ENCODE peak calls at places on chromosomes 7 and 10, in ten cellular contexts. One of them, this sample, is unnamed.

GRCh38 chr7:108004220-108005142 is 1.5 kb upstream of the LAMB1 start:
- ATAC-seq in Right ventricle myocardium superior: peak
- ATAC-seq in heart left ventricle: peak
- ATAC-seq in stimulated activated naive B cell treated with anti-CD40 and anti-IgM and Interleukin-4, amounts not matched to agents 10 μg/mL and 1 μg/mL and 100 μg/mL, for 72 hours: no peak
- ATAC-seq in T-helper 17 cell: no peak
- ATAC-seq in aorta: no peak
- ATAC-seq in activated naive CD4-positive, alpha-beta T cell treated with anti-CD3 and anti-CD28 coated beads, Interleukin-2, amount 50 U/mL, for 72 hours: no peak
- ATAC-seq in RWPE2: no peak
- ATAC-seq in activated naive CD8-positive, alpha-beta T cell treated with anti-CD3 and anti-CD28 coated beads, Interleukin-2, amount 10 ng/mL, durations not matched to agents 7 days and 5 days: no peak
- ATAC-seq in mucosa of descending colon: peak
- ATAC-seq in this sample: no peak

GRCh38 chr10:127254276-127254675 is 57.9 kb upstream of the INSYN2A start:
- ATAC-seq in Right ventricle myocardium superior: no peak
- ATAC-seq in heart left ventricle: no peak
- ATAC-seq in stimulated activated naive B cell treated with anti-CD40 and anti-IgM and Interleukin-4, amounts not matched to agents 10 μg/mL and 1 μg/mL and 100 μg/mL, for 72 hours: no peak
- ATAC-seq in T-helper 17 cell: no peak
- ATAC-seq in aorta: no peak
- ATAC-seq in activated naive CD4-positive, alpha-beta T cell treated with anti-CD3 and anti-CD28 coated beads, Interleukin-2, amount 50 U/mL, for 72 hours: no peak
- ATAC-seq in RWPE2: no peak
- ATAC-seq in activated naive CD8-positive, alpha-beta T cell treated with anti-CD3 and anti-CD28 coated beads, Interleukin-2, amount 10 ng/mL, durations not matched to agents 7 days and 5 days: peak
- ATAC-seq in mucosa of descending colon: no peak
- ATAC-seq in this sample: no peak

GRCh38 chr7:113698556-113699220 is 220.1 kb downstream of the PPP1R3A start:
- ATAC-seq in Right ventricle myocardium superior: no peak
- ATAC-seq in heart left ventricle: no peak
- ATAC-seq in stimulated activated naive B cell treated with anti-CD40 and anti-IgM and Interleukin-4, amounts not matched to agents 10 μg/mL and 1 μg/mL and 100 μg/mL, for 72 hours: no peak
- ATAC-seq in T-helper 17 cell: no peak
- ATAC-seq in aorta: no peak
- ATAC-seq in activated naive CD4-positive, alpha-beta T cell treated with anti-CD3 and anti-CD28 coated beads, Interleukin-2, amount 50 U/mL, for 72 hours: no peak
- ATAC-seq in RWPE2: no peak
- ATAC-seq in activated naive CD8-positive, alpha-beta T cell treated with anti-CD3 and anti-CD28 coated beads, Interleukin-2, amount 10 ng/mL, durations not matched to agents 7 days and 5 days: no peak
- ATAC-seq in mucosa of descending colon: no peak
- ATAC-seq in this sample: peak

GRCh38 chr10:125707852-125708468 is 11.5 kb upstream of the EDRF1 start:
- ATAC-seq in Right ventricle myocardium superior: no peak
- ATAC-seq in heart left ventricle: peak
- ATAC-seq in stimulated activated naive B cell treated with anti-CD40 and anti-IgM and Interleukin-4, amounts not matched to agents 10 μg/mL and 1 μg/mL and 100 μg/mL, for 72 hours: peak
- ATAC-seq in T-helper 17 cell: no peak
- ATAC-seq in aorta: no peak
- ATAC-seq in activated naive CD4-positive, alpha-beta T cell treated with anti-CD3 and anti-CD28 coated beads, Interleukin-2, amount 50 U/mL, for 72 hours: no peak
- ATAC-seq in RWPE2: peak
- ATAC-seq in activated naive CD8-positive, alpha-beta T cell treated with anti-CD3 and anti-CD28 coated beads, Interleukin-2, amount 10 ng/mL, durations not matched to agents 7 days and 5 days: no peak
- ATAC-seq in mucosa of descending colon: peak
- ATAC-seq in this sample: peak

GRCh38 chr7:92685146-92686042 is 95.2 kb upstream of the FAM133B start:
- ATAC-seq in Right ventricle myocardium superior: no peak
- ATAC-seq in heart left ventricle: no peak
- ATAC-seq in stimulated activated naive B cell treated with anti-CD40 and anti-IgM and Interleukin-4, amounts not matched to agents 10 μg/mL and 1 μg/mL and 100 μg/mL, for 72 hours: no peak
- ATAC-seq in T-helper 17 cell: peak
- ATAC-seq in aorta: no peak
- ATAC-seq in activated naive CD4-positive, alpha-beta T cell treated with anti-CD3 and anti-CD28 coated beads, Interleukin-2, amount 50 U/mL, for 72 hours: peak
- ATAC-seq in RWPE2: no peak
- ATAC-seq in activated naive CD8-positive, alpha-beta T cell treated with anti-CD3 and anti-CD28 coated beads, Interleukin-2, amount 10 ng/mL, durations not matched to agents 7 days and 5 days: peak
- ATAC-seq in mucosa of descending colon: peak
- ATAC-seq in this sample: no peak

GRCh38 chr7:142451346-142451745 is 193.5 kb upstream of the PRSS58 start:
- ATAC-seq in Right ventricle myocardium superior: no peak
- ATAC-seq in heart left ventricle: peak
- ATAC-seq in stimulated activated naive B cell treated with anti-CD40 and anti-IgM and Interleukin-4, amounts not matched to agents 10 μg/mL and 1 μg/mL and 100 μg/mL, for 72 hours: peak
- ATAC-seq in T-helper 17 cell: no peak
- ATAC-seq in aorta: no peak
- ATAC-seq in activated naive CD4-positive, alpha-beta T cell treated with anti-CD3 and anti-CD28 coated beads, Interleukin-2, amount 50 U/mL, for 72 hours: no peak
- ATAC-seq in RWPE2: no peak
- ATAC-seq in activated naive CD8-positive, alpha-beta T cell treated with anti-CD3 and anti-CD28 coated beads, Interleukin-2, amount 10 ng/mL, durations not matched to agents 7 days and 5 days: no peak
- ATAC-seq in mucosa of descending colon: peak
- ATAC-seq in this sample: no peak

GRCh38 chr7:73810991-73811360 is 19.8 kb upstream of the CLDN4 start:
- ATAC-seq in Right ventricle myocardium superior: no peak
- ATAC-seq in heart left ventricle: no peak
- ATAC-seq in stimulated activated naive B cell treated with anti-CD40 and anti-IgM and Interleukin-4, amounts not matched to agents 10 μg/mL and 1 μg/mL and 100 μg/mL, for 72 hours: no peak
- ATAC-seq in T-helper 17 cell: no peak
- ATAC-seq in aorta: no peak
- ATAC-seq in activated naive CD4-positive, alpha-beta T cell treated with anti-CD3 and anti-CD28 coated beads, Interleukin-2, amount 50 U/mL, for 72 hours: no peak
- ATAC-seq in RWPE2: no peak
- ATAC-seq in activated naive CD8-positive, alpha-beta T cell treated with anti-CD3 and anti-CD28 coated beads, Interleukin-2, amount 10 ng/mL, durations not matched to agents 7 days and 5 days: no peak
- ATAC-seq in mucosa of descending colon: no peak
- ATAC-seq in this sample: peak

GRCh38 chr7:74464931-74465906 is 11.5 kb downstream of the GTF2IRD1 start:
- ATAC-seq in Right ventricle myocardium superior: no peak
- ATAC-seq in heart left ventricle: no peak
- ATAC-seq in stimulated activated naive B cell treated with anti-CD40 and anti-IgM and Interleukin-4, amounts not matched to agents 10 μg/mL and 1 μg/mL and 100 μg/mL, for 72 hours: no peak
- ATAC-seq in T-helper 17 cell: peak
- ATAC-seq in aorta: no peak
- ATAC-seq in activated naive CD4-positive, alpha-beta T cell treated with anti-CD3 and anti-CD28 coated beads, Interleukin-2, amount 50 U/mL, for 72 hours: no peak
- ATAC-seq in RWPE2: no peak
- ATAC-seq in activated naive CD8-positive, alpha-beta T cell treated with anti-CD3 and anti-CD28 coated beads, Interleukin-2, amount 10 ng/mL, durations not matched to agents 7 days and 5 days: no peak
- ATAC-seq in mucosa of descending colon: peak
- ATAC-seq in this sample: no peak

GRCh38 chr7:95427123-95427522 is 7.7 kb downstream of the PON2 start:
- ATAC-seq in Right ventricle myocardium superior: no peak
- ATAC-seq in heart left ventricle: no peak
- ATAC-seq in stimulated activated naive B cell treated with anti-CD40 and anti-IgM and Interleukin-4, amounts not matched to agents 10 μg/mL and 1 μg/mL and 100 μg/mL, for 72 hours: no peak
- ATAC-seq in T-helper 17 cell: no peak
- ATAC-seq in aorta: no peak
- ATAC-seq in activated naive CD4-positive, alpha-beta T cell treated with anti-CD3 and anti-CD28 coated beads, Interleukin-2, amount 50 U/mL, for 72 hours: no peak
- ATAC-seq in RWPE2: no peak
- ATAC-seq in activated naive CD8-positive, alpha-beta T cell treated with anti-CD3 and anti-CD28 coated beads, Interleukin-2, amount 10 ng/mL, durations not matched to agents 7 days and 5 days: no peak
- ATAC-seq in mucosa of descending colon: no peak
- ATAC-seq in this sample: no peak

GRCh38 chr10:1557081-1557480 is 180.2 kb downstream of the ADARB2 start:
- ATAC-seq in Right ventricle myocardium superior: no peak
- ATAC-seq in heart left ventricle: no peak
- ATAC-seq in stimulated activated naive B cell treated with anti-CD40 and anti-IgM and Interleukin-4, amounts not matched to agents 10 μg/mL and 1 μg/mL and 100 μg/mL, for 72 hours: no peak
- ATAC-seq in T-helper 17 cell: no peak
- ATAC-seq in aorta: no peak
- ATAC-seq in activated naive CD4-positive, alpha-beta T cell treated with anti-CD3 and anti-CD28 coated beads, Interleukin-2, amount 50 U/mL, for 72 hours: no peak
- ATAC-seq in RWPE2: no peak
- ATAC-seq in activated naive CD8-positive, alpha-beta T cell treated with anti-CD3 and anti-CD28 coated beads, Interleukin-2, amount 10 ng/mL, durations not matched to agents 7 days and 5 days: no peak
- ATAC-seq in mucosa of descending colon: no peak
- ATAC-seq in this sample: no peak

GRCh38 chr7:151251328-151251925 is 2.9 kb upstream of the SMARCD3 start:
- ATAC-seq in Right ventricle myocardium superior: peak
- ATAC-seq in heart left ventricle: peak
- ATAC-seq in stimulated activated naive B cell treated with anti-CD40 and anti-IgM and Interleukin-4, amounts not matched to agents 10 μg/mL and 1 μg/mL and 100 μg/mL, for 72 hours: no peak
- ATAC-seq in T-helper 17 cell: peak
- ATAC-seq in aorta: peak
- ATAC-seq in activated naive CD4-positive, alpha-beta T cell treated with anti-CD3 and anti-CD28 coated beads, Interleukin-2, amount 50 U/mL, for 72 hours: no peak
- ATAC-seq in RWPE2: peak
- ATAC-seq in activated naive CD8-positive, alpha-beta T cell treated with anti-CD3 and anti-CD28 coated beads, Interleukin-2, amount 10 ng/mL, durations not matched to agents 7 days and 5 days: peak
- ATAC-seq in mucosa of descending colon: peak
- ATAC-seq in this sample: peak

GRCh38 chr10:57094083-57094482 is 733.0 kb upstream of the ZWINT start:
- ATAC-seq in Right ventricle myocardium superior: no peak
- ATAC-seq in heart left ventricle: no peak
- ATAC-seq in stimulated activated naive B cell treated with anti-CD40 and anti-IgM and Interleukin-4, amounts not matched to agents 10 μg/mL and 1 μg/mL and 100 μg/mL, for 72 hours: no peak
- ATAC-seq in T-helper 17 cell: no peak
- ATAC-seq in aorta: no peak
- ATAC-seq in activated naive CD4-positive, alpha-beta T cell treated with anti-CD3 and anti-CD28 coated beads, Interleukin-2, amount 50 U/mL, for 72 hours: no peak
- ATAC-seq in RWPE2: no peak
- ATAC-seq in activated naive CD8-positive, alpha-beta T cell treated with anti-CD3 and anti-CD28 coated beads, Interleukin-2, amount 10 ng/mL, durations not matched to agents 7 days and 5 days: no peak
- ATAC-seq in mucosa of descending colon: no peak
- ATAC-seq in this sample: no peak

GRCh38 chr10:61869772-61870520 is 31.6 kb upstream of the ARID5B start:
- ATAC-seq in Right ventricle myocardium superior: no peak
- ATAC-seq in heart left ventricle: no peak
- ATAC-seq in stimulated activated naive B cell treated with anti-CD40 and anti-IgM and Interleukin-4, amounts not matched to agents 10 μg/mL and 1 μg/mL and 100 μg/mL, for 72 hours: no peak
- ATAC-seq in T-helper 17 cell: no peak
- ATAC-seq in aorta: no peak
- ATAC-seq in activated naive CD4-positive, alpha-beta T cell treated with anti-CD3 and anti-CD28 coated beads, Interleukin-2, amount 50 U/mL, for 72 hours: no peak
- ATAC-seq in RWPE2: no peak
- ATAC-seq in activated naive CD8-positive, alpha-beta T cell treated with anti-CD3 and anti-CD28 coated beads, Interleukin-2, amount 10 ng/mL, durations not matched to agents 7 days and 5 days: no peak
- ATAC-seq in mucosa of descending colon: peak
- ATAC-seq in this sample: peak

GRCh38 chr7:45162311-45162845 is 4.8 kb downstream of the RAMP3 start:
- ATAC-seq in Right ventricle myocardium superior: no peak
- ATAC-seq in heart left ventricle: no peak
- ATAC-seq in stimulated activated naive B cell treated with anti-CD40 and anti-IgM and Interleukin-4, amounts not matched to agents 10 μg/mL and 1 μg/mL and 100 μg/mL, for 72 hours: no peak
- ATAC-seq in T-helper 17 cell: no peak
- ATAC-seq in aorta: no peak
- ATAC-seq in activated naive CD4-positive, alpha-beta T cell treated with anti-CD3 and anti-CD28 coated beads, Interleukin-2, amount 50 U/mL, for 72 hours: no peak
- ATAC-seq in RWPE2: no peak
- ATAC-seq in activated naive CD8-positive, alpha-beta T cell treated with anti-CD3 and anti-CD28 coated beads, Interleukin-2, amount 10 ng/mL, durations not matched to agents 7 days and 5 days: no peak
- ATAC-seq in mucosa of descending colon: no peak
- ATAC-seq in this sample: no peak

GRCh38 chr7:145123502-145123901 is 287.6 kb upstream of the TPK1 start:
- ATAC-seq in Right ventricle myocardium superior: no peak
- ATAC-seq in heart left ventricle: no peak
- ATAC-seq in stimulated activated naive B cell treated with anti-CD40 and anti-IgM and Interleukin-4, amounts not matched to agents 10 μg/mL and 1 μg/mL and 100 μg/mL, for 72 hours: no peak
- ATAC-seq in T-helper 17 cell: no peak
- ATAC-seq in aorta: no peak
- ATAC-seq in activated naive CD4-positive, alpha-beta T cell treated with anti-CD3 and anti-CD28 coated beads, Interleukin-2, amount 50 U/mL, for 72 hours: no peak
- ATAC-seq in RWPE2: no peak
- ATAC-seq in activated naive CD8-positive, alpha-beta T cell treated with anti-CD3 and anti-CD28 coated beads, Interleukin-2, amount 10 ng/mL, durations not matched to agents 7 days and 5 days: no peak
- ATAC-seq in mucosa of descending colon: no peak
- ATAC-seq in this sample: no peak

GRCh38 chr10:99917963-99918825 is 91.6 kb downstream of the DNMBP start:
- ATAC-seq in Right ventricle myocardium superior: peak
- ATAC-seq in heart left ventricle: peak
- ATAC-seq in stimulated activated naive B cell treated with anti-CD40 and anti-IgM and Interleukin-4, amounts not matched to agents 10 μg/mL and 1 μg/mL and 100 μg/mL, for 72 hours: no peak
- ATAC-seq in T-helper 17 cell: no peak
- ATAC-seq in aorta: peak
- ATAC-seq in activated naive CD4-positive, alpha-beta T cell treated with anti-CD3 and anti-CD28 coated beads, Interleukin-2, amount 50 U/mL, for 72 hours: no peak
- ATAC-seq in RWPE2: no peak
- ATAC-seq in activated naive CD8-positive, alpha-beta T cell treated with anti-CD3 and anti-CD28 coated beads, Interleukin-2, amount 10 ng/mL, durations not matched to agents 7 days and 5 days: no peak
- ATAC-seq in mucosa of descending colon: peak
- ATAC-seq in this sample: peak

GRCh38 chr10:117174439-117175214 is 22.7 kb upstream of the KCNK18 start:
- ATAC-seq in Right ventricle myocardium superior: peak
- ATAC-seq in heart left ventricle: peak
- ATAC-seq in stimulated activated naive B cell treated with anti-CD40 and anti-IgM and Interleukin-4, amounts not matched to agents 10 μg/mL and 1 μg/mL and 100 μg/mL, for 72 hours: peak
- ATAC-seq in T-helper 17 cell: peak
- ATAC-seq in aorta: peak
- ATAC-seq in activated naive CD4-positive, alpha-beta T cell treated with anti-CD3 and anti-CD28 coated beads, Interleukin-2, amount 50 U/mL, for 72 hours: peak
- ATAC-seq in RWPE2: peak
- ATAC-seq in activated naive CD8-positive, alpha-beta T cell treated with anti-CD3 and anti-CD28 coated beads, Interleukin-2, amount 10 ng/mL, durations not matched to agents 7 days and 5 days: peak
- ATAC-seq in mucosa of descending colon: peak
- ATAC-seq in this sample: peak

GRCh38 chr10:18501198-18501597 is 150.2 kb downstream of the NSUN6 start:
- ATAC-seq in Right ventricle myocardium superior: no peak
- ATAC-seq in heart left ventricle: no peak
- ATAC-seq in stimulated activated naive B cell treated with anti-CD40 and anti-IgM and Interleukin-4, amounts not matched to agents 10 μg/mL and 1 μg/mL and 100 μg/mL, for 72 hours: no peak
- ATAC-seq in T-helper 17 cell: no peak
- ATAC-seq in aorta: no peak
- ATAC-seq in activated naive CD4-positive, alpha-beta T cell treated with anti-CD3 and anti-CD28 coated beads, Interleukin-2, amount 50 U/mL, for 72 hours: peak
- ATAC-seq in RWPE2: peak
- ATAC-seq in activated naive CD8-positive, alpha-beta T cell treated with anti-CD3 and anti-CD28 coated beads, Interleukin-2, amount 10 ng/mL, durations not matched to agents 7 days and 5 days: no peak
- ATAC-seq in mucosa of descending colon: no peak
- ATAC-seq in this sample: peak

GRCh38 chr10:132951926-132952325 is 9.6 kb upstream of the CFAP46 start:
- ATAC-seq in Right ventricle myocardium superior: no peak
- ATAC-seq in heart left ventricle: no peak
- ATAC-seq in stimulated activated naive B cell treated with anti-CD40 and anti-IgM and Interleukin-4, amounts not matched to agents 10 μg/mL and 1 μg/mL and 100 μg/mL, for 72 hours: no peak
- ATAC-seq in T-helper 17 cell: no peak
- ATAC-seq in aorta: no peak
- ATAC-seq in activated naive CD4-positive, alpha-beta T cell treated with anti-CD3 and anti-CD28 coated beads, Interleukin-2, amount 50 U/mL, for 72 hours: no peak
- ATAC-seq in RWPE2: no peak
- ATAC-seq in activated naive CD8-positive, alpha-beta T cell treated with anti-CD3 and anti-CD28 coated beads, Interleukin-2, amount 10 ng/mL, durations not matched to agents 7 days and 5 days: peak
- ATAC-seq in mucosa of descending colon: peak
- ATAC-seq in this sample: no peak

GRCh38 chr7:105906690-105907089 is 30.3 kb upstream of the ATXN7L1 start:
- ATAC-seq in Right ventricle myocardium superior: no peak
- ATAC-seq in heart left ventricle: no peak
- ATAC-seq in stimulated activated naive B cell treated with anti-CD40 and anti-IgM and Interleukin-4, amounts not matched to agents 10 μg/mL and 1 μg/mL and 100 μg/mL, for 72 hours: no peak
- ATAC-seq in T-helper 17 cell: no peak
- ATAC-seq in aorta: no peak
- ATAC-seq in activated naive CD4-positive, alpha-beta T cell treated with anti-CD3 and anti-CD28 coated beads, Interleukin-2, amount 50 U/mL, for 72 hours: no peak
- ATAC-seq in RWPE2: no peak
- ATAC-seq in activated naive CD8-positive, alpha-beta T cell treated with anti-CD3 and anti-CD28 coated beads, Interleukin-2, amount 10 ng/mL, durations not matched to agents 7 days and 5 days: no peak
- ATAC-seq in mucosa of descending colon: no peak
- ATAC-seq in this sample: peak

GRCh38 chr7:37109016-37109415 is 339.6 kb downstream of the ELMO1 start:
- ATAC-seq in Right ventricle myocardium superior: no peak
- ATAC-seq in heart left ventricle: no peak
- ATAC-seq in stimulated activated naive B cell treated with anti-CD40 and anti-IgM and Interleukin-4, amounts not matched to agents 10 μg/mL and 1 μg/mL and 100 μg/mL, for 72 hours: no peak
- ATAC-seq in T-helper 17 cell: no peak
- ATAC-seq in aorta: no peak
- ATAC-seq in activated naive CD4-positive, alpha-beta T cell treated with anti-CD3 and anti-CD28 coated beads, Interleukin-2, amount 50 U/mL, for 72 hours: no peak
- ATAC-seq in RWPE2: no peak
- ATAC-seq in activated naive CD8-positive, alpha-beta T cell treated with anti-CD3 and anti-CD28 coated beads, Interleukin-2, amount 10 ng/mL, durations not matched to agents 7 days and 5 days: no peak
- ATAC-seq in mucosa of descending colon: no peak
- ATAC-seq in this sample: no peak

GRCh38 chr10:7337431-7338171 is 73.2 kb downstream of the SFMBT2 start:
- ATAC-seq in Right ventricle myocardium superior: no peak
- ATAC-seq in heart left ventricle: no peak
- ATAC-seq in stimulated activated naive B cell treated with anti-CD40 and anti-IgM and Interleukin-4, amounts not matched to agents 10 μg/mL and 1 μg/mL and 100 μg/mL, for 72 hours: peak
- ATAC-seq in T-helper 17 cell: no peak
- ATAC-seq in aorta: no peak
- ATAC-seq in activated naive CD4-positive, alpha-beta T cell treated with anti-CD3 and anti-CD28 coated beads, Interleukin-2, amount 50 U/mL, for 72 hours: peak
- ATAC-seq in RWPE2: no peak
- ATAC-seq in activated naive CD8-positive, alpha-beta T cell treated with anti-CD3 and anti-CD28 coated beads, Interleukin-2, amount 10 ng/mL, durations not matched to agents 7 days and 5 days: no peak
- ATAC-seq in mucosa of descending colon: no peak
- ATAC-seq in this sample: no peak

GRCh38 chr7:131122394-131122793 is 205.3 kb upstream of the MKLN1 start:
- ATAC-seq in Right ventricle myocardium superior: no peak
- ATAC-seq in heart left ventricle: no peak
- ATAC-seq in stimulated activated naive B cell treated with anti-CD40 and anti-IgM and Interleukin-4, amounts not matched to agents 10 μg/mL and 1 μg/mL and 100 μg/mL, for 72 hours: peak
- ATAC-seq in T-helper 17 cell: no peak
- ATAC-seq in aorta: no peak
- ATAC-seq in activated naive CD4-positive, alpha-beta T cell treated with anti-CD3 and anti-CD28 coated beads, Interleukin-2, amount 50 U/mL, for 72 hours: peak
- ATAC-seq in RWPE2: no peak
- ATAC-seq in activated naive CD8-positive, alpha-beta T cell treated with anti-CD3 and anti-CD28 coated beads, Interleukin-2, amount 10 ng/mL, durations not matched to agents 7 days and 5 days: no peak
- ATAC-seq in mucosa of descending colon: no peak
- ATAC-seq in this sample: no peak

GRCh38 chr7:131013716-131014115 is 279.7 kb upstream of the KLF14 start:
- ATAC-seq in Right ventricle myocardium superior: no peak
- ATAC-seq in heart left ventricle: no peak
- ATAC-seq in stimulated activated naive B cell treated with anti-CD40 and anti-IgM and Interleukin-4, amounts not matched to agents 10 μg/mL and 1 μg/mL and 100 μg/mL, for 72 hours: no peak
- ATAC-seq in T-helper 17 cell: no peak
- ATAC-seq in aorta: no peak
- ATAC-seq in activated naive CD4-positive, alpha-beta T cell treated with anti-CD3 and anti-CD28 coated beads, Interleukin-2, amount 50 U/mL, for 72 hours: no peak
- ATAC-seq in RWPE2: no peak
- ATAC-seq in activated naive CD8-positive, alpha-beta T cell treated with anti-CD3 and anti-CD28 coated beads, Interleukin-2, amount 10 ng/mL, durations not matched to agents 7 days and 5 days: no peak
- ATAC-seq in mucosa of descending colon: no peak
- ATAC-seq in this sample: no peak

GRCh38 chr7:32502656-32503189 is 7.4 kb downstream of the AVL9 start:
- ATAC-seq in Right ventricle myocardium superior: no peak
- ATAC-seq in heart left ventricle: no peak
- ATAC-seq in stimulated activated naive B cell treated with anti-CD40 and anti-IgM and Interleukin-4, amounts not matched to agents 10 μg/mL and 1 μg/mL and 100 μg/mL, for 72 hours: no peak
- ATAC-seq in T-helper 17 cell: no peak
- ATAC-seq in aorta: no peak
- ATAC-seq in activated naive CD4-positive, alpha-beta T cell treated with anti-CD3 and anti-CD28 coated beads, Interleukin-2, amount 50 U/mL, for 72 hours: peak
- ATAC-seq in RWPE2: no peak
- ATAC-seq in activated naive CD8-positive, alpha-beta T cell treated with anti-CD3 and anti-CD28 coated beads, Interleukin-2, amount 10 ng/mL, durations not matched to agents 7 days and 5 days: peak
- ATAC-seq in mucosa of descending colon: no peak
- ATAC-seq in this sample: no peak

GRCh38 chr7:152608656-152609055 is 67.3 kb downstream of the XRCC2 start:
- ATAC-seq in Right ventricle myocardium superior: no peak
- ATAC-seq in heart left ventricle: no peak
- ATAC-seq in stimulated activated naive B cell treated with anti-CD40 and anti-IgM and Interleukin-4, amounts not matched to agents 10 μg/mL and 1 μg/mL and 100 μg/mL, for 72 hours: no peak
- ATAC-seq in T-helper 17 cell: no peak
- ATAC-seq in aorta: no peak
- ATAC-seq in activated naive CD4-positive, alpha-beta T cell treated with anti-CD3 and anti-CD28 coated beads, Interleukin-2, amount 50 U/mL, for 72 hours: no peak
- ATAC-seq in RWPE2: no peak
- ATAC-seq in activated naive CD8-positive, alpha-beta T cell treated with anti-CD3 and anti-CD28 coated beads, Interleukin-2, amount 10 ng/mL, durations not matched to agents 7 days and 5 days: no peak
- ATAC-seq in mucosa of descending colon: no peak
- ATAC-seq in this sample: no peak

GRCh38 chr7:102875700-102876192 is 37.1 kb upstream of the LRRC17 start:
- ATAC-seq in Right ventricle myocardium superior: no peak
- ATAC-seq in heart left ventricle: peak
- ATAC-seq in stimulated activated naive B cell treated with anti-CD40 and anti-IgM and Interleukin-4, amounts not matched to agents 10 μg/mL and 1 μg/mL and 100 μg/mL, for 72 hours: peak
- ATAC-seq in T-helper 17 cell: no peak
- ATAC-seq in aorta: peak
- ATAC-seq in activated naive CD4-positive, alpha-beta T cell treated with anti-CD3 and anti-CD28 coated beads, Interleukin-2, amount 50 U/mL, for 72 hours: peak
- ATAC-seq in RWPE2: peak
- ATAC-seq in activated naive CD8-positive, alpha-beta T cell treated with anti-CD3 and anti-CD28 coated beads, Interleukin-2, amount 10 ng/mL, durations not matched to agents 7 days and 5 days: peak
- ATAC-seq in mucosa of descending colon: peak
- ATAC-seq in this sample: peak

GRCh38 chr7:73909996-73910395 is 49.0 kb downstream of the TMEM270 start:
- ATAC-seq in Right ventricle myocardium superior: no peak
- ATAC-seq in heart left ventricle: no peak
- ATAC-seq in stimulated activated naive B cell treated with anti-CD40 and anti-IgM and Interleukin-4, amounts not matched to agents 10 μg/mL and 1 μg/mL and 100 μg/mL, for 72 hours: no peak
- ATAC-seq in T-helper 17 cell: no peak
- ATAC-seq in aorta: no peak
- ATAC-seq in activated naive CD4-positive, alpha-beta T cell treated with anti-CD3 and anti-CD28 coated beads, Interleukin-2, amount 50 U/mL, for 72 hours: no peak
- ATAC-seq in RWPE2: no peak
- ATAC-seq in activated naive CD8-positive, alpha-beta T cell treated with anti-CD3 and anti-CD28 coated beads, Interleukin-2, amount 10 ng/mL, durations not matched to agents 7 days and 5 days: no peak
- ATAC-seq in mucosa of descending colon: no peak
- ATAC-seq in this sample: no peak

This sample was measured in SK-N-SH treated with all-trans-retinoic acid at 6 μM for 48 hours.